ENCODE peak calls at places on chromosomes 12 and 14, in eight cellular contexts. One of them, this sample, is unnamed.

GRCh38 chr12:53726342-53726741 is 910 bp downstream of the CALCOCO1 start:
- DNase-seq in left ventricle myocardium inferior: no peak
- DNase-seq in sigmoid colon: no peak
- DNase-seq in PC-3: peak; percentile 37
- DNase-seq in right atrium auricular region: no peak
- DNase-seq in lower lobe of right lung: no peak
- DNase-seq in stomach: no peak
- DNase-seq in IMR-90: no peak
- DNase-seq in this sample: no peak

GRCh38 chr12:570949-571794 is 92.1 kb downstream of the NINJ2 start:
- DNase-seq in right atrium auricular region: peak; percentile 91
- DNase-seq in IMR-90: peak; percentile 80
- DNase-seq in lower lobe of right lung: peak; percentile 60
- DNase-seq in sigmoid colon: peak; percentile 93
- DNase-seq in PC-3: peak; percentile 85
- DNase-seq in stomach: peak; percentile 83
- DNase-seq in left ventricle myocardium inferior: peak; percentile 73
- DNase-seq in this sample: peak; percentile 90

GRCh38 chr12:122855985-122856831 is 21.0 kb downstream of the HIP1R start:
- DNase-seq in right atrium auricular region: no peak
- DNase-seq in lower lobe of right lung: peak; percentile 43
- DNase-seq in stomach: no peak
- DNase-seq in sigmoid colon: no peak
- DNase-seq in IMR-90: no peak
- DNase-seq in PC-3: no peak
- DNase-seq in left ventricle myocardium inferior: no peak
- DNase-seq in this sample: no peak

GRCh38 chr14:68271996-68272395 is 452.4 kb downstream of the RAD51B start:
- DNase-seq in right atrium auricular region: no peak
- DNase-seq in IMR-90: no peak
- DNase-seq in lower lobe of right lung: no peak
- DNase-seq in PC-3: no peak
- DNase-seq in stomach: no peak
- DNase-seq in sigmoid colon: no peak
- DNase-seq in left ventricle myocardium inferior: no peak
- DNase-seq in this sample: no peak

GRCh38 chr12:66678640-66679268 is at the start of gene GRIP1:
- DNase-seq in stomach: no peak
- DNase-seq in left ventricle myocardium inferior: no peak
- DNase-seq in lower lobe of right lung: no peak
- DNase-seq in sigmoid colon: no peak
- DNase-seq in PC-3: peak; percentile 75
- DNase-seq in IMR-90: no peak
- DNase-seq in right atrium auricular region: no peak
- DNase-seq in this sample: no peak

GRCh38 chr12:110661337-110661972 is 27.5 kb downstream of the HVCN1 start:
- DNase-seq in PC-3: no peak
- DNase-seq in left ventricle myocardium inferior: peak; percentile 28
- DNase-seq in right atrium auricular region: no peak
- DNase-seq in lower lobe of right lung: peak; percentile 61
- DNase-seq in stomach: peak; percentile 27
- DNase-seq in sigmoid colon: peak; percentile 73
- DNase-seq in IMR-90: no peak
- DNase-seq in this sample: peak; percentile 50

GRCh38 chr12:114457620-114458019 is 51.7 kb upstream of the TBX5 start:
- DNase-seq in lower lobe of right lung: no peak
- DNase-seq in stomach: no peak
- DNase-seq in sigmoid colon: no peak
- DNase-seq in PC-3: no peak
- DNase-seq in IMR-90: no peak
- DNase-seq in left ventricle myocardium inferior: no peak
- DNase-seq in right atrium auricular region: no peak
- DNase-seq in this sample: no peak

GRCh38 chr12:13365782-13366366 is 169.3 kb downstream of the EMP1 start:
- DNase-seq in PC-3: no peak
- DNase-seq in stomach: no peak
- DNase-seq in left ventricle myocardium inferior: peak; percentile 34
- DNase-seq in lower lobe of right lung: no peak
- DNase-seq in right atrium auricular region: no peak
- DNase-seq in IMR-90: no peak
- DNase-seq in sigmoid colon: no peak
- DNase-seq in this sample: no peak

GRCh38 chr12:110279976-110280783 is 867 bp upstream of the ATP2A2 start:
- DNase-seq in lower lobe of right lung: peak; percentile 65
- DNase-seq in left ventricle myocardium inferior: peak; percentile 66
- DNase-seq in PC-3: peak; percentile 79
- DNase-seq in right atrium auricular region: peak; percentile 74
- DNase-seq in IMR-90: peak; percentile 33
- DNase-seq in sigmoid colon: peak; percentile 77
- DNase-seq in stomach: peak; percentile 43
- DNase-seq in this sample: peak; percentile 36

GRCh38 chr14:58746261-58746660 is 108.5 kb downstream of the DACT1 start:
- DNase-seq in IMR-90: peak; percentile 92
- DNase-seq in left ventricle myocardium inferior: no peak
- DNase-seq in lower lobe of right lung: no peak
- DNase-seq in PC-3: peak; percentile 100
- DNase-seq in stomach: no peak
- DNase-seq in right atrium auricular region: no peak
- DNase-seq in sigmoid colon: no peak
- DNase-seq in this sample: no peak

GRCh38 chr12:11658796-11659195 is 9.3 kb downstream of the ETV6 start:
- DNase-seq in left ventricle myocardium inferior: no peak
- DNase-seq in lower lobe of right lung: no peak
- DNase-seq in stomach: no peak
- DNase-seq in IMR-90: peak; percentile 86
- DNase-seq in right atrium auricular region: no peak
- DNase-seq in sigmoid colon: no peak
- DNase-seq in PC-3: peak; percentile 7
- DNase-seq in this sample: no peak

GRCh38 chr12:31880340-31880739 is 78.9 kb upstream of the RESF1 start:
- DNase-seq in right atrium auricular region: no peak
- DNase-seq in IMR-90: no peak
- DNase-seq in left ventricle myocardium inferior: no peak
- DNase-seq in PC-3: no peak
- DNase-seq in sigmoid colon: no peak
- DNase-seq in stomach: no peak
- DNase-seq in lower lobe of right lung: no peak
- DNase-seq in this sample: no peak
- H3K4me1 ChIP-seq in right atrium auricular region: peaks cover 3% of the 10 kb centered on the region
- H3K4me1 ChIP-seq in IMR-90: no peaks in the 10 kb centered on the region
- H3K4me1 ChIP-seq in left ventricle myocardium inferior: peaks cover 16% of the 10 kb centered on the region
- H3K4me1 ChIP-seq in PC-3: no peaks in the 10 kb centered on the region
- H3K4me1 ChIP-seq in sigmoid colon: no peaks in the 10 kb centered on the region
- H3K4me1 ChIP-seq in stomach: no peaks in the 10 kb centered on the region
- H3K4me1 ChIP-seq in lower lobe of right lung: peaks cover 5% of the 10 kb centered on the region
- H3K4me1 ChIP-seq in this sample: no peaks in the 10 kb centered on the region

DNA sequence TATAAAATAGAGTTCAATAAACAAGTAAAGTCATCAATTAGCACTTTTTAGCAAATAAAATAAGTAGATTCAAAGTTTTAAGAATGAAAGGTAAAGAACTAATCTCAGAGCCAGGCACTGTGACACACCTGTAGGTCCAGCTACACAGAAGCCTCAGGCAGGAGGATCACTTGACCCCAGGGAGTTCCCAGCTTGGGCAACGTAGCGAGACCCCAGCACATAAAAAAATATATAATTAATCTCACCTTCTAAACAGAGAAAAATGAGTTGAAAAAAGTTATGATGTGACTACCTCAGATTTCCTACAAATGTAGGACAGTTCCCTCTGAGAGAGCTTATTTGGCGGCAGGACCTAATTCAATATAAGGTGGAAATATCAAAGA is 19.3 kb downstream of the DAD1 start:
- DNase-seq in PC-3: no peak
- DNase-seq in right atrium auricular region: no peak
- DNase-seq in IMR-90: no peak
- DNase-seq in lower lobe of right lung: no peak
- DNase-seq in left ventricle myocardium inferior: no peak
- DNase-seq in stomach: no peak
- DNase-seq in sigmoid colon: no peak
- DNase-seq in this sample: no peak
- H3K4me1 ChIP-seq in PC-3: peaks cover 5% of the 10 kb centered on the region
- H3K4me1 ChIP-seq in right atrium auricular region: peaks cover 13% of the 10 kb centered on the region
- H3K4me1 ChIP-seq in IMR-90: peaks cover 8% of the 10 kb centered on the region
- H3K4me1 ChIP-seq in lower lobe of right lung: peaks cover 48% of the 10 kb centered on the region
- H3K4me1 ChIP-seq in left ventricle myocardium inferior: peaks cover 32% of the 10 kb centered on the region
- H3K4me1 ChIP-seq in stomach: peaks cover 53% of the 10 kb centered on the region
- H3K4me1 ChIP-seq in sigmoid colon: peaks cover 21% of the 10 kb centered on the region
- H3K4me1 ChIP-seq in this sample: peaks cover 15% of the 10 kb centered on the region

DNA sequence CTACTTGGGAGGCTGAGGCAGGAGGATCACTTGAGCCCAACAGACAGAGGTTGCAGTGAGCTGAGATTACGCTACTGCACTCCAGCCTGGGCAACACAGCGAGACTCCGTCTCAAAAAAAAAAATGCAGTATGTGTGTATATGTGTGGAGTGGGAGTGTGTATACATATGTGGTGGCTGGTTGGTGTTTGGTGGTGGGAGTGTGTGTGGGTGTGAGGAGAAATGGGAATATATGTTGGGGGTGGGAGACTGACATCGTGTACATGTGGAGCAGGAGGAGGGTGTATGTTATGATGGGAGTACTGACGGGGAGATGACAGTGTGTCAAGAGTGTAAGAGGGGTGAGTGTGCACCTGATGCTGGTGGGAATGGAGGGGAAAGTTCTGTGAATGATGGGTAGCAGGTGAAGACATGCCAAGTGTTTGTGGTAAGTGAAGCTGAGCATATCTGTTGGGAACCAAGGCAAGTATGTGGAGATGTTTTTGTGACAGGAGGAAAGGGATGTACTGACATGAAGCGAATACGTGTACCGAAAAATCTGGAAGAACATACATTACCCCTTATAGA is 4.2 kb downstream of the PNMA1 start:
- DNase-seq in left ventricle myocardium inferior: no peak
- DNase-seq in sigmoid colon: no peak
- DNase-seq in lower lobe of right lung: no peak
- DNase-seq in right atrium auricular region: no peak
- DNase-seq in PC-3: no peak
- DNase-seq in stomach: no peak
- DNase-seq in IMR-90: no peak
- DNase-seq in this sample: no peak
- H3K4me1 ChIP-seq in left ventricle myocardium inferior: peaks cover 36% of the 10 kb centered on the region
- H3K4me1 ChIP-seq in sigmoid colon: peaks cover 35% of the 10 kb centered on the region
- H3K4me1 ChIP-seq in lower lobe of right lung: peaks cover 34% of the 10 kb centered on the region
- H3K4me1 ChIP-seq in right atrium auricular region: peaks cover 26% of the 10 kb centered on the region
- H3K4me1 ChIP-seq in PC-3: peaks cover 6% of the 10 kb centered on the region
- H3K4me1 ChIP-seq in stomach: peaks cover 17% of the 10 kb centered on the region
- H3K4me1 ChIP-seq in IMR-90: peaks cover 3% of the 10 kb centered on the region
- H3K4me1 ChIP-seq in this sample: peaks cover 10% of the 10 kb centered on the region

GRCh38 chr12:62913380-62913779 is 21.6 kb downstream of the PPM1H start:
- DNase-seq in sigmoid colon: no peak
- DNase-seq in PC-3: peak; percentile 37
- DNase-seq in lower lobe of right lung: no peak
- DNase-seq in left ventricle myocardium inferior: no peak
- DNase-seq in right atrium auricular region: no peak
- DNase-seq in IMR-90: no peak
- DNase-seq in stomach: no peak
- DNase-seq in this sample: no peak
- H3K4me1 ChIP-seq in sigmoid colon: no peaks in the 10 kb centered on the region
- H3K4me1 ChIP-seq in PC-3: peaks cover 3% of the 10 kb centered on the region
- H3K4me1 ChIP-seq in lower lobe of right lung: no peaks in the 10 kb centered on the region
- H3K4me1 ChIP-seq in left ventricle myocardium inferior: peaks cover 40% of the 10 kb centered on the region
- H3K4me1 ChIP-seq in right atrium auricular region: no peaks in the 10 kb centered on the region
- H3K4me1 ChIP-seq in IMR-90: no peaks in the 10 kb centered on the region
- H3K4me1 ChIP-seq in stomach: no peaks in the 10 kb centered on the region
- H3K4me1 ChIP-seq in this sample: no peaks in the 10 kb centered on the region

DNA sequence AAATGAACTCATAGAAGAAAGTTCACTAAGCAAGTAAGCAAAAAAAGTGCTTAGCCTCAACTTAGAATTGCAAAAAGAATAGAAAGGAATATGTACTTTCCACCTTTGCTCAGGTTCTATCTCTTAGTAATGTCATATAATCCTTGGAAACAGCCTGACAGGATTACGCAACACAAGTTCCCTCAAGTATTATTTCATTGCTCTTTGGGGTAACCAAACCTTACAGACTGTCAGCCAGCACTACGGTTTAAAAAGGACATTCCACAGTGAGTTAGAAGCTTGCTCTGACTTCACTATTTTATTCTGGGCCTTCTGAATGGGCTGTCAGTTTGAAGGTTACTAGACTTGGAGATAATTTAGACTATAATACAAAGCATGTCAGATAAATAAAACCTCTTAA is 264.0 kb downstream of the ATXN7L3B start:
- DNase-seq in stomach: no peak
- DNase-seq in left ventricle myocardium inferior: no peak
- DNase-seq in lower lobe of right lung: no peak
- DNase-seq in right atrium auricular region: no peak
- DNase-seq in sigmoid colon: no peak
- DNase-seq in IMR-90: no peak
- DNase-seq in PC-3: no peak
- DNase-seq in this sample: no peak
- H3K4me1 ChIP-seq in stomach: no peaks in the 10 kb centered on the region
- H3K4me1 ChIP-seq in left ventricle myocardium inferior: no peaks in the 10 kb centered on the region
- H3K4me1 ChIP-seq in lower lobe of right lung: no peaks in the 10 kb centered on the region
- H3K4me1 ChIP-seq in right atrium auricular region: no peaks in the 10 kb centered on the region
- H3K4me1 ChIP-seq in sigmoid colon: no peaks in the 10 kb centered on the region
- H3K4me1 ChIP-seq in IMR-90: no peaks in the 10 kb centered on the region
- H3K4me1 ChIP-seq in PC-3: no peaks in the 10 kb centered on the region
- H3K4me1 ChIP-seq in this sample: no peaks in the 10 kb centered on the region